ENCODE peak calls at places on chromosomes 11 and 22, in five cellular contexts. One of them, this sample, is unnamed.

GRCh38 chr11:48001438-48002021 is 21.2 kb downstream of the PTPRJ start:
- DNase-seq in IMR-90: peak; percentile 94
- DNase-seq in esophagus muscularis mucosa: no peak
- DNase-seq in astrocyte: peak; percentile 83
- DNase-seq in psoas muscle: no peak
- DNase-seq in this sample: no peak

GRCh38 chr22:39559456-39560105 is 11.0 kb upstream of the CACNA1I start:
- DNase-seq in IMR-90: no peak
- DNase-seq in esophagus muscularis mucosa: no peak
- DNase-seq in astrocyte: no peak
- DNase-seq in psoas muscle: no peak
- DNase-seq in this sample: no peak

GRCh38 chr11:57277845-57278720 is 41.0 kb upstream of the APLNR start:
- DNase-seq in IMR-90: peak; percentile 84
- DNase-seq in esophagus muscularis mucosa: peak; percentile 94
- DNase-seq in astrocyte: peak; percentile 48
- DNase-seq in psoas muscle: peak; percentile 71
- DNase-seq in this sample: peak; percentile 90

GRCh38 chr22:49699476-49699875 is 128.2 kb downstream of the BRD1 start:
- DNase-seq in IMR-90: no peak
- DNase-seq in esophagus muscularis mucosa: no peak
- DNase-seq in astrocyte: no peak
- DNase-seq in psoas muscle: no peak
- DNase-seq in this sample: no peak

GRCh38 chr22:24157783-24158170 is 23.5 kb upstream of the SUSD2 start:
- DNase-seq in IMR-90: no peak
- DNase-seq in esophagus muscularis mucosa: no peak
- DNase-seq in astrocyte: no peak
- DNase-seq in psoas muscle: no peak
- DNase-seq in this sample: no peak

GRCh38 chr11:41826129-41826528 is 366.7 kb upstream of the LRRC4C start:
- DNase-seq in IMR-90: no peak
- DNase-seq in esophagus muscularis mucosa: no peak
- DNase-seq in astrocyte: no peak
- DNase-seq in psoas muscle: no peak
- DNase-seq in this sample: no peak

GRCh38 chr11:34758262-34758661 is 137.4 kb downstream of the EHF start:
- DNase-seq in IMR-90: peak; percentile 6
- DNase-seq in esophagus muscularis mucosa: no peak
- DNase-seq in astrocyte: no peak
- DNase-seq in psoas muscle: no peak
- DNase-seq in this sample: no peak

GRCh38 chr11:2887526-2888195 is 2.1 kb upstream of the CDKN1C start:
- DNase-seq in IMR-90: no peak
- DNase-seq in esophagus muscularis mucosa: no peak
- DNase-seq in astrocyte: no peak
- DNase-seq in psoas muscle: no peak
- DNase-seq in this sample: no peak

GRCh38 chr22:32331918-32332725 is 25.5 kb upstream of the RFPL3 start:
- DNase-seq in IMR-90: no peak
- DNase-seq in esophagus muscularis mucosa: no peak
- DNase-seq in astrocyte: no peak
- DNase-seq in psoas muscle: no peak
- DNase-seq in this sample: no peak

GRCh38 chr11:24754406-24754805 is 257.6 kb downstream of the LUZP2 start:
- DNase-seq in IMR-90: peak; percentile 30
- DNase-seq in esophagus muscularis mucosa: no peak
- DNase-seq in astrocyte: peak; percentile 20
- DNase-seq in psoas muscle: no peak
- DNase-seq in this sample: peak; percentile 69

GRCh38 chr22:36166518-36167220 is 6.1 kb upstream of the APOL3 start:
- DNase-seq in IMR-90: no peak
- DNase-seq in esophagus muscularis mucosa: no peak
- DNase-seq in astrocyte: no peak
- DNase-seq in psoas muscle: no peak
- DNase-seq in this sample: no peak

GRCh38 chr22:36374603-36375024 is 13.2 kb downstream of the MYH9 start:
- DNase-seq in IMR-90: peak; percentile 77
- DNase-seq in esophagus muscularis mucosa: no peak
- DNase-seq in astrocyte: peak; percentile 75
- DNase-seq in psoas muscle: peak; percentile 29
- DNase-seq in this sample: peak; percentile 96

GRCh38 chr22:26377170-26377825 is 51.8 kb upstream of the ASPHD2 start:
- DNase-seq in IMR-90: no peak
- DNase-seq in esophagus muscularis mucosa: no peak
- DNase-seq in astrocyte: no peak
- DNase-seq in psoas muscle: no peak
- DNase-seq in this sample: no peak

GRCh38 chr11:95584589-95584988 is 205.0 kb downstream of the FAM76B start:
- DNase-seq in IMR-90: no peak
- DNase-seq in esophagus muscularis mucosa: no peak
- DNase-seq in astrocyte: no peak
- DNase-seq in psoas muscle: no peak
- DNase-seq in this sample: no peak

GRCh38 chr22:39209756-39210155 is 35.0 kb downstream of the PDGFB start:
- DNase-seq in IMR-90: no peak
- DNase-seq in esophagus muscularis mucosa: no peak
- DNase-seq in astrocyte: no peak
- DNase-seq in psoas muscle: no peak
- DNase-seq in this sample: no peak

GRCh38 chr11:77619576-77620198 is 17.9 kb downstream of the CLNS1A start:
- DNase-seq in IMR-90: peak; percentile 54
- DNase-seq in esophagus muscularis mucosa: no peak
- DNase-seq in astrocyte: peak; percentile 19
- DNase-seq in psoas muscle: no peak
- DNase-seq in this sample: peak; percentile 61

GRCh38 chr22:33865248-33865647 is 55.0 kb downstream of the LARGE1 start:
- DNase-seq in IMR-90: no peak
- DNase-seq in esophagus muscularis mucosa: no peak
- DNase-seq in astrocyte: no peak
- DNase-seq in psoas muscle: no peak
- DNase-seq in this sample: no peak

GRCh38 chr11:8682219-8683114 is at the start of the genes RPL27A and TRIM66:
- DNase-seq in IMR-90: peak; percentile 95
- DNase-seq in esophagus muscularis mucosa: peak; percentile 100
- DNase-seq in astrocyte: peak; percentile 90
- DNase-seq in psoas muscle: peak; percentile 99
- DNase-seq in this sample: peak; percentile 85

GRCh38 chr11:1871531-1871930 is 18.6 kb downstream of the LSP1 start:
- DNase-seq in IMR-90: no peak
- DNase-seq in esophagus muscularis mucosa: no peak
- DNase-seq in astrocyte: no peak
- DNase-seq in psoas muscle: no peak
- DNase-seq in this sample: no peak

GRCh38 chr22:47055461-47055860 is 293.0 kb downstream of the TBC1D22A start:
- DNase-seq in IMR-90: no peak
- DNase-seq in esophagus muscularis mucosa: no peak
- DNase-seq in astrocyte: no peak
- DNase-seq in psoas muscle: no peak
- DNase-seq in this sample: no peak

GRCh38 chr11:75432911-75433321 is at the start of gene KLHL35:
- DNase-seq in IMR-90: no peak
- DNase-seq in esophagus muscularis mucosa: no peak
- DNase-seq in astrocyte: no peak
- DNase-seq in psoas muscle: peak; percentile 16
- DNase-seq in this sample: no peak

DNA sequence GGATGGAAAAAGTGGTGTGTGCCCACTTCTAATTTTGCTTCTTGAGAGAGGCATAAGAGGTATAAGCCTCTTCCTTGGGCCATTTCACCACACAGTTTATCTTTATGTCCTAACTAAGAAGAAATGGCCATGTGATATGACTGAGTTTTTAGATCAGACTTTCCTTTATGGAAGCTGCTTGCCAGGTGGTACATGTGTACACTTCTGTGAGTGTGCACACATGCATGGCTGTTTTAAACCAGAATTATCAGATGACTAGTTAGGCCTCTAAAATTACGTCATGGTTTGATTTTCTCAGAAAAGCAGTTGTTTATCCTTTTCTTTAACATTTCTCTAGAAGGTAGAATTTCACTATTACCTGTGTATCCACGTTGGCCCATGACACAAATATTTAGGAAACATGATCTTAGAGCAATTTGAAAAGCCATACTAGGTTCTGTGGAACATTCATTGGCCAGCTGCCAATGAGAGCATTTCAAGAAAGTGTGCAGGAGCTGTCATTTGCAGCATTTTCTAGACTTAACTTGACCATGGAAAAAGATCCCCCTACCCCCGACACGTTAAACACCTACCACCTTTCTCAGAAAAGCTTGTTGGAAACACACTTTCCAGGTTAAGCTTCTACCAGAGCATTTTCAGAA is 109.2 kb upstream of the GAL start:
- DNase-seq in IMR-90: no peak
- DNase-seq in esophagus muscularis mucosa: no peak
- DNase-seq in astrocyte: no peak
- DNase-seq in psoas muscle: no peak
- DNase-seq in this sample: no peak
- H3K36me3 ChIP-seq in IMR-90: peaks cover 31% of the 10 kb centered on the region
- H3K36me3 ChIP-seq in esophagus muscularis mucosa: peaks cover 28% of the 10 kb centered on the region
- H3K36me3 ChIP-seq in astrocyte: peaks cover 49% of the 10 kb centered on the region
- H3K36me3 ChIP-seq in psoas muscle: peaks cover 18% of the 10 kb centered on the region
- H3K36me3 ChIP-seq in this sample: peaks cover 16% of the 10 kb centered on the region

GRCh38 chr11:110356769-110357671 is 60.6 kb upstream of the RDX start:
- DNase-seq in IMR-90: peak; percentile 29
- DNase-seq in esophagus muscularis mucosa: peak; percentile 10
- DNase-seq in astrocyte: peak; percentile 44
- DNase-seq in psoas muscle: no peak
- DNase-seq in this sample: no peak
- H3K4me3 ChIP-seq in IMR-90: no peak overlapping the region
- H3K4me3 ChIP-seq in esophagus muscularis mucosa: no peak overlapping the region
- H3K4me3 ChIP-seq in astrocyte: no peak overlapping the region
- H3K4me3 ChIP-seq in psoas muscle: no peak overlapping the region
- H3K4me3 ChIP-seq in this sample: no peak overlapping the region

GRCh38 chr22:21972293-21972779 is 10.3 kb downstream of the TOP3B start:
- DNase-seq in IMR-90: peak; percentile 23
- DNase-seq in esophagus muscularis mucosa: no peak
- DNase-seq in astrocyte: no peak
- DNase-seq in psoas muscle: peak; percentile 47
- DNase-seq in this sample: peak; percentile 15

GRCh38 chr22:21971858-21972275 is 10.7 kb downstream of the TOP3B start:
- DNase-seq in IMR-90: no peak
- DNase-seq in esophagus muscularis mucosa: no peak
- DNase-seq in astrocyte: no peak
- DNase-seq in psoas muscle: no peak
- DNase-seq in this sample: no peak

GRCh38 chr22:21974058-21974649 is 8.4 kb downstream of the TOP3B start:
- DNase-seq in IMR-90: no peak
- DNase-seq in esophagus muscularis mucosa: no peak
- DNase-seq in astrocyte: no peak
- DNase-seq in psoas muscle: no peak
- DNase-seq in this sample: no peak

GRCh38 chr22:21970800-21971617 is 11.6 kb downstream of the TOP3B start:
- DNase-seq in IMR-90: no peak
- DNase-seq in esophagus muscularis mucosa: no peak
- DNase-seq in astrocyte: no peak
- DNase-seq in psoas muscle: no peak
- DNase-seq in this sample: no peak

GRCh38 chr22:21972806-21973205 is 9.8 kb downstream of the TOP3B start:
- DNase-seq in IMR-90: no peak
- DNase-seq in esophagus muscularis mucosa: no peak
- DNase-seq in astrocyte: no peak
- DNase-seq in psoas muscle: no peak
- DNase-seq in this sample: no peak
- H3K36me3 ChIP-seq in IMR-90: peaks cover 65% of the 10 kb centered on the region
- H3K36me3 ChIP-seq in esophagus muscularis mucosa: peaks cover 55% of the 10 kb centered on the region
- H3K36me3 ChIP-seq in astrocyte: peaks cover 29% of the 10 kb centered on the region
- H3K36me3 ChIP-seq in psoas muscle: peaks cover 3% of the 10 kb centered on the region
- H3K36me3 ChIP-seq in this sample: peaks cover 35% of the 10 kb centered on the region

DNA sequence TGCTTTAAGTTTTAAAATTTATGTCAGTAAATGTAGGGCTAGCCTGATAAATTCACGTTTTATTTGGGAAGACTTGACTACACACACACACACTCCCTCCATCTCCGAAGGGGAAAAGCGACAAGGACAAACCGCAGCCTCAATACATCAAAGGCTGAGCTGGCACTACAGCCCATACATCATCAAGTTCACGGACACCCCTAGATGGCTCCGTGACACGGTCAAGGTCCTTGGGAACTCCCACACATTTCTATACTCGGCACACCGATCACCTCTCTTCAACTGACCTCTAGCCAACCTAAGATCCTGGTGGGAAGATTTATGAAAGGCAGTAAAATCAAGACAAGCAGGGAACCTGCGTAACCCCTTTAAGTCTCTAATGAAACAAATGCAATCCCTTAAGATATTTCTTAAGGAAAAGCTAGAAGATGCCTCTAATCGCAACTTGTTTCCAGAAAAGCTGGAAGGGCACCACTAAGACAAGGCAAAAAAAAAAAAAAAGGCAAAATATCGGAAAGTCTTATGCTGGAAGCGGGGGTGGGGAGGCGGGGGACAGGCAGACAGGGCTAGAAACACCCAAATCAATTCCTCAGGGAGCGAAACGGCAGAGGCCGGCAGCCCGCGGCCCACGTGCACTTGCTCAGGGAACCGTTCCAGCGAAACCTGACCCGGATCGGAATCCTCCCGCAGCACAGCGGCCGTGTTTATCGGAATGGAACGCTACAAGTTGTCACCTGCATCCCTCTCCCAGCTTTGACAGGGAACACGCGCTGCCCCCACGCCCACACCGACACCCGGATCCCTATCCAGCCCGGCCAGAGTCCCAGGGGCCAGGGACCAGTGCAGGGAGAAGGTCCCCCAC is 1.5 kb downstream of the ARHGAP20 start:
- DNase-seq in IMR-90: peak; percentile 51
- DNase-seq in esophagus muscularis mucosa: no peak
- DNase-seq in astrocyte: peak; percentile 17
- DNase-seq in psoas muscle: peak; percentile 53
- DNase-seq in this sample: peak; percentile 34
- H3K4me3 ChIP-seq in IMR-90: peak overlapping the region; percentile 69
- H3K4me3 ChIP-seq in esophagus muscularis mucosa: peak overlapping the region; percentile 87
- H3K4me3 ChIP-seq in astrocyte: peak overlapping the region; percentile 32
- H3K4me3 ChIP-seq in psoas muscle: peak overlapping the region; percentile 85
- H3K4me3 ChIP-seq in this sample: no peak overlapping the region

DNA sequence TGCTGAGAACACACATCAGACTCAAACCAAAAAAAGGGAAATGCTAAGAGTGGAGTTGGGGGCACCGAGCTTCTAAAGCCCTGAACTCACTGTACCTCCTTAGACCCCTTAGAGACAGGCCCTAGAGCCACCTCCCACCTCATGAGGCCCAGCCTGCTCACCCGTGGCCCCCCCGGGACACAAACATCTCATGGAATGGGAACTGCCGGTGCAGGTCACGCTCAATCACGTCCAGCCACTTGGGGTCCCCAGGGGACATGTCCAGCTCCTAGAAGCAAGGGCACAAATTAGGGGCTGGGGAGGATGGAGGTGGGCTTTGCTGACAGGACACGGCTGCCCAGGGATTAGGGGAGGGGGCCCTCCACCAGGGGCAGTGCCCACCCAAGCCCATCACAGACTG is 6.3 kb upstream of the CASTOR1 start:
- DNase-seq in IMR-90: no peak
- DNase-seq in esophagus muscularis mucosa: no peak
- DNase-seq in astrocyte: no peak
- DNase-seq in psoas muscle: no peak
- DNase-seq in this sample: no peak
- H3K36me3 ChIP-seq in IMR-90: peaks cover 80% of the 10 kb centered on the region
- H3K36me3 ChIP-seq in esophagus muscularis mucosa: peaks cover 55% of the 10 kb centered on the region
- H3K36me3 ChIP-seq in astrocyte: peaks cover 25% of the 10 kb centered on the region
- H3K36me3 ChIP-seq in psoas muscle: no peaks in the 10 kb centered on the region
- H3K36me3 ChIP-seq in this sample: peaks cover 24% of the 10 kb centered on the region